ENCODE peak calls at places on chromosomes 12 and 14, in seven cellular contexts. One of them, this sample, is unnamed.

GRCh38 chr12:7588703-7589329 is 76.9 kb downstream of the APOBEC1 start:
- DNase-seq in CD4-positive, alpha-beta T cell: no peak
- DNase-seq in GM23248: peak
- DNase-seq in activated naive CD8-positive, alpha-beta T cell treated with anti-CD3 and anti-CD28 coated beads for 36 hours: peak
- DNase-seq in NCI-H187 treated with DMSO at 0.1 percent for 48 hours: no peak
- DNase-seq in SK-N-SH: peak
- DNase-seq in naive thymus-derived CD8-positive, alpha-beta T cell: peak
- DNase-seq in this sample: peak

GRCh38 chr14:103127861-103128598 is 4.8 kb downstream of the TNFAIP2 start:
- DNase-seq in GM23248: no peak
- DNase-seq in CD4-positive, alpha-beta T cell: no peak
- DNase-seq in activated naive CD8-positive, alpha-beta T cell treated with anti-CD3 and anti-CD28 coated beads for 36 hours: no peak
- DNase-seq in naive thymus-derived CD8-positive, alpha-beta T cell: no peak
- DNase-seq in SK-N-SH: peak
- DNase-seq in NCI-H187 treated with DMSO at 0.1 percent for 48 hours: no peak
- DNase-seq in this sample: no peak

GRCh38 chr12:29333178-29333577 is 47.8 kb downstream of the ERGIC2 start:
- DNase-seq in naive thymus-derived CD8-positive, alpha-beta T cell: no peak
- DNase-seq in SK-N-SH: no peak
- DNase-seq in activated naive CD8-positive, alpha-beta T cell treated with anti-CD3 and anti-CD28 coated beads for 36 hours: no peak
- DNase-seq in NCI-H187 treated with DMSO at 0.1 percent for 48 hours: no peak
- DNase-seq in GM23248: no peak
- DNase-seq in CD4-positive, alpha-beta T cell: no peak
- DNase-seq in this sample: no peak

GRCh38 chr12:72380441-72380840 is 108.3 kb downstream of the TRHDE start:
- DNase-seq in naive thymus-derived CD8-positive, alpha-beta T cell: no peak
- DNase-seq in NCI-H187 treated with DMSO at 0.1 percent for 48 hours: no peak
- DNase-seq in CD4-positive, alpha-beta T cell: no peak
- DNase-seq in activated naive CD8-positive, alpha-beta T cell treated with anti-CD3 and anti-CD28 coated beads for 36 hours: no peak
- DNase-seq in GM23248: no peak
- DNase-seq in SK-N-SH: no peak
- DNase-seq in this sample: no peak

GRCh38 chr14:97443412-97443811 is 646.2 kb downstream of the VRK1 start:
- DNase-seq in NCI-H187 treated with DMSO at 0.1 percent for 48 hours: no peak
- DNase-seq in GM23248: no peak
- DNase-seq in naive thymus-derived CD8-positive, alpha-beta T cell: no peak
- DNase-seq in SK-N-SH: no peak
- DNase-seq in activated naive CD8-positive, alpha-beta T cell treated with anti-CD3 and anti-CD28 coated beads for 36 hours: no peak
- DNase-seq in CD4-positive, alpha-beta T cell: no peak
- DNase-seq in this sample: no peak

GRCh38 chr12:28286352-28286751 is 96.1 kb downstream of the CCDC91 start:
- DNase-seq in activated naive CD8-positive, alpha-beta T cell treated with anti-CD3 and anti-CD28 coated beads for 36 hours: no peak
- DNase-seq in naive thymus-derived CD8-positive, alpha-beta T cell: no peak
- DNase-seq in NCI-H187 treated with DMSO at 0.1 percent for 48 hours: no peak
- DNase-seq in SK-N-SH: no peak
- DNase-seq in CD4-positive, alpha-beta T cell: no peak
- DNase-seq in GM23248: no peak
- DNase-seq in this sample: no peak

GRCh38 chr12:6056406-6057211 is 67.9 kb downstream of the VWF start:
- DNase-seq in SK-N-SH: peak
- DNase-seq in CD4-positive, alpha-beta T cell: peak
- DNase-seq in activated naive CD8-positive, alpha-beta T cell treated with anti-CD3 and anti-CD28 coated beads for 36 hours: peak
- DNase-seq in NCI-H187 treated with DMSO at 0.1 percent for 48 hours: no peak
- DNase-seq in GM23248: no peak
- DNase-seq in naive thymus-derived CD8-positive, alpha-beta T cell: peak
- DNase-seq in this sample: no peak

GRCh38 chr12:3293446-3294161 is 197.4 kb upstream of the PRMT8 start:
- DNase-seq in activated naive CD8-positive, alpha-beta T cell treated with anti-CD3 and anti-CD28 coated beads for 36 hours: no peak
- DNase-seq in SK-N-SH: no peak
- DNase-seq in NCI-H187 treated with DMSO at 0.1 percent for 48 hours: no peak
- DNase-seq in naive thymus-derived CD8-positive, alpha-beta T cell: no peak
- DNase-seq in GM23248: peak
- DNase-seq in CD4-positive, alpha-beta T cell: no peak
- DNase-seq in this sample: no peak

GRCh38 chr12:80862606-80863005 is 75.1 kb downstream of the LIN7A start:
- DNase-seq in activated naive CD8-positive, alpha-beta T cell treated with anti-CD3 and anti-CD28 coated beads for 36 hours: no peak
- DNase-seq in naive thymus-derived CD8-positive, alpha-beta T cell: no peak
- DNase-seq in GM23248: peak
- DNase-seq in NCI-H187 treated with DMSO at 0.1 percent for 48 hours: no peak
- DNase-seq in SK-N-SH: no peak
- DNase-seq in CD4-positive, alpha-beta T cell: no peak
- DNase-seq in this sample: no peak

GRCh38 chr14:92647499-92648279 is 100.7 kb downstream of the LGMN start:
- DNase-seq in SK-N-SH: no peak
- DNase-seq in naive thymus-derived CD8-positive, alpha-beta T cell: no peak
- DNase-seq in activated naive CD8-positive, alpha-beta T cell treated with anti-CD3 and anti-CD28 coated beads for 36 hours: no peak
- DNase-seq in GM23248: peak
- DNase-seq in NCI-H187 treated with DMSO at 0.1 percent for 48 hours: no peak
- DNase-seq in CD4-positive, alpha-beta T cell: no peak
- DNase-seq in this sample: no peak

GRCh38 chr14:72619881-72620280 is 274.0 kb downstream of the DPF3 start:
- DNase-seq in NCI-H187 treated with DMSO at 0.1 percent for 48 hours: no peak
- DNase-seq in GM23248: no peak
- DNase-seq in SK-N-SH: no peak
- DNase-seq in CD4-positive, alpha-beta T cell: no peak
- DNase-seq in activated naive CD8-positive, alpha-beta T cell treated with anti-CD3 and anti-CD28 coated beads for 36 hours: no peak
- DNase-seq in naive thymus-derived CD8-positive, alpha-beta T cell: no peak
- DNase-seq in this sample: no peak

GRCh38 chr14:46377305-46377704 is 274.3 kb downstream of the RPL10L start:
- DNase-seq in GM23248: no peak
- DNase-seq in NCI-H187 treated with DMSO at 0.1 percent for 48 hours: no peak
- DNase-seq in SK-N-SH: no peak
- DNase-seq in naive thymus-derived CD8-positive, alpha-beta T cell: no peak
- DNase-seq in activated naive CD8-positive, alpha-beta T cell treated with anti-CD3 and anti-CD28 coated beads for 36 hours: no peak
- DNase-seq in CD4-positive, alpha-beta T cell: no peak
- DNase-seq in this sample: no peak

GRCh38 chr12:57016348-57016747 is at the start of gene TAC3:
- DNase-seq in SK-N-SH: peak
- DNase-seq in GM23248: no peak
- DNase-seq in activated naive CD8-positive, alpha-beta T cell treated with anti-CD3 and anti-CD28 coated beads for 36 hours: no peak
- DNase-seq in naive thymus-derived CD8-positive, alpha-beta T cell: no peak
- DNase-seq in CD4-positive, alpha-beta T cell: no peak
- DNase-seq in NCI-H187 treated with DMSO at 0.1 percent for 48 hours: no peak
- DNase-seq in this sample: no peak

GRCh38 chr14:82500222-82500621 is 966.6 kb upstream of the SEL1L start:
- DNase-seq in naive thymus-derived CD8-positive, alpha-beta T cell: no peak
- DNase-seq in NCI-H187 treated with DMSO at 0.1 percent for 48 hours: no peak
- DNase-seq in GM23248: no peak
- DNase-seq in activated naive CD8-positive, alpha-beta T cell treated with anti-CD3 and anti-CD28 coated beads for 36 hours: no peak
- DNase-seq in SK-N-SH: no peak
- DNase-seq in CD4-positive, alpha-beta T cell: no peak
- DNase-seq in this sample: no peak

GRCh38 chr14:105337966-105338365 is 23.4 kb downstream of the PACS2 start:
- DNase-seq in CD4-positive, alpha-beta T cell: no peak
- DNase-seq in GM23248: no peak
- DNase-seq in activated naive CD8-positive, alpha-beta T cell treated with anti-CD3 and anti-CD28 coated beads for 36 hours: no peak
- DNase-seq in NCI-H187 treated with DMSO at 0.1 percent for 48 hours: no peak
- DNase-seq in naive thymus-derived CD8-positive, alpha-beta T cell: no peak
- DNase-seq in SK-N-SH: no peak
- DNase-seq in this sample: peak

GRCh38 chr14:101726295-101726953 is 35.1 kb upstream of the PPP2R5C start:
- DNase-seq in GM23248: no peak
- DNase-seq in naive thymus-derived CD8-positive, alpha-beta T cell: no peak
- DNase-seq in NCI-H187 treated with DMSO at 0.1 percent for 48 hours: no peak
- DNase-seq in activated naive CD8-positive, alpha-beta T cell treated with anti-CD3 and anti-CD28 coated beads for 36 hours: no peak
- DNase-seq in SK-N-SH: no peak
- DNase-seq in CD4-positive, alpha-beta T cell: no peak
- DNase-seq in this sample: no peak

GRCh38 chr14:94471045-94471444 is 5.0 kb downstream of the SERPINA9 start:
- DNase-seq in NCI-H187 treated with DMSO at 0.1 percent for 48 hours: no peak
- DNase-seq in CD4-positive, alpha-beta T cell: no peak
- DNase-seq in SK-N-SH: no peak
- DNase-seq in naive thymus-derived CD8-positive, alpha-beta T cell: no peak
- DNase-seq in GM23248: no peak
- DNase-seq in activated naive CD8-positive, alpha-beta T cell treated with anti-CD3 and anti-CD28 coated beads for 36 hours: no peak
- DNase-seq in this sample: no peak

GRCh38 chr14:69519253-69519661 is 34.7 kb downstream of the PLEKHD1 start:
- DNase-seq in SK-N-SH: no peak
- DNase-seq in naive thymus-derived CD8-positive, alpha-beta T cell: no peak
- DNase-seq in activated naive CD8-positive, alpha-beta T cell treated with anti-CD3 and anti-CD28 coated beads for 36 hours: no peak
- DNase-seq in GM23248: no peak
- DNase-seq in CD4-positive, alpha-beta T cell: no peak
- DNase-seq in NCI-H187 treated with DMSO at 0.1 percent for 48 hours: peak
- DNase-seq in this sample: no peak

GRCh38 chr14:73833530-73834257 is 17.9 kb upstream of the PTGR2 start:
- DNase-seq in activated naive CD8-positive, alpha-beta T cell treated with anti-CD3 and anti-CD28 coated beads for 36 hours: no peak
- DNase-seq in naive thymus-derived CD8-positive, alpha-beta T cell: no peak
- DNase-seq in SK-N-SH: no peak
- DNase-seq in NCI-H187 treated with DMSO at 0.1 percent for 48 hours: no peak
- DNase-seq in CD4-positive, alpha-beta T cell: no peak
- DNase-seq in GM23248: peak
- DNase-seq in this sample: no peak

GRCh38 chr12:122834229-122834920 is 882 bp upstream of the HIP1R start:
- DNase-seq in naive thymus-derived CD8-positive, alpha-beta T cell: peak
- DNase-seq in activated naive CD8-positive, alpha-beta T cell treated with anti-CD3 and anti-CD28 coated beads for 36 hours: no peak
- DNase-seq in GM23248: peak
- DNase-seq in CD4-positive, alpha-beta T cell: no peak
- DNase-seq in SK-N-SH: peak
- DNase-seq in NCI-H187 treated with DMSO at 0.1 percent for 48 hours: no peak
- DNase-seq in this sample: peak

GRCh38 chr14:21940887-21941855 is 267.6 kb upstream of the OR4E1 start:
- DNase-seq in GM23248: peak
- DNase-seq in activated naive CD8-positive, alpha-beta T cell treated with anti-CD3 and anti-CD28 coated beads for 36 hours: peak
- DNase-seq in CD4-positive, alpha-beta T cell: peak
- DNase-seq in naive thymus-derived CD8-positive, alpha-beta T cell: peak
- DNase-seq in SK-N-SH: peak
- DNase-seq in NCI-H187 treated with DMSO at 0.1 percent for 48 hours: no peak
- DNase-seq in this sample: peak

GRCh38 chr12:116864371-116865160 is 16.7 kb downstream of the HRK start:
- DNase-seq in NCI-H187 treated with DMSO at 0.1 percent for 48 hours: no peak
- DNase-seq in CD4-positive, alpha-beta T cell: no peak
- DNase-seq in activated naive CD8-positive, alpha-beta T cell treated with anti-CD3 and anti-CD28 coated beads for 36 hours: no peak
- DNase-seq in SK-N-SH: no peak
- DNase-seq in GM23248: peak
- DNase-seq in naive thymus-derived CD8-positive, alpha-beta T cell: no peak
- DNase-seq in this sample: no peak

GRCh38 chr12:15806826-15807225 is 17.6 kb upstream of the EPS8 start:
- DNase-seq in activated naive CD8-positive, alpha-beta T cell treated with anti-CD3 and anti-CD28 coated beads for 36 hours: no peak
- DNase-seq in SK-N-SH: peak
- DNase-seq in GM23248: no peak
- DNase-seq in CD4-positive, alpha-beta T cell: no peak
- DNase-seq in naive thymus-derived CD8-positive, alpha-beta T cell: no peak
- DNase-seq in NCI-H187 treated with DMSO at 0.1 percent for 48 hours: no peak
- DNase-seq in this sample: no peak

GRCh38 chr12:103561174-103561573 is 25.9 kb upstream of the STAB2 start:
- DNase-seq in GM23248: peak
- DNase-seq in SK-N-SH: no peak
- DNase-seq in CD4-positive, alpha-beta T cell: no peak
- DNase-seq in activated naive CD8-positive, alpha-beta T cell treated with anti-CD3 and anti-CD28 coated beads for 36 hours: no peak
- DNase-seq in naive thymus-derived CD8-positive, alpha-beta T cell: no peak
- DNase-seq in NCI-H187 treated with DMSO at 0.1 percent for 48 hours: no peak
- DNase-seq in this sample: no peak

GRCh38 chr12:40616383-40616900 is 75.8 kb upstream of the CNTN1 start:
- DNase-seq in SK-N-SH: peak
- DNase-seq in GM23248: no peak
- DNase-seq in CD4-positive, alpha-beta T cell: no peak
- DNase-seq in naive thymus-derived CD8-positive, alpha-beta T cell: no peak
- DNase-seq in NCI-H187 treated with DMSO at 0.1 percent for 48 hours: no peak
- DNase-seq in activated naive CD8-positive, alpha-beta T cell treated with anti-CD3 and anti-CD28 coated beads for 36 hours: no peak
- DNase-seq in this sample: no peak

GRCh38 chr12:6026998-6027397 is 81.9 kb upstream of the ANO2 start:
- DNase-seq in activated naive CD8-positive, alpha-beta T cell treated with anti-CD3 and anti-CD28 coated beads for 36 hours: no peak
- DNase-seq in SK-N-SH: no peak
- DNase-seq in NCI-H187 treated with DMSO at 0.1 percent for 48 hours: no peak
- DNase-seq in CD4-positive, alpha-beta T cell: no peak
- DNase-seq in GM23248: no peak
- DNase-seq in naive thymus-derived CD8-positive, alpha-beta T cell: no peak
- DNase-seq in this sample: no peak

GRCh38 chr14:93395227-93395626 is 35.5 kb upstream of the UNC79 start:
- DNase-seq in CD4-positive, alpha-beta T cell: no peak
- DNase-seq in GM23248: no peak
- DNase-seq in SK-N-SH: no peak
- DNase-seq in activated naive CD8-positive, alpha-beta T cell treated with anti-CD3 and anti-CD28 coated beads for 36 hours: no peak
- DNase-seq in naive thymus-derived CD8-positive, alpha-beta T cell: no peak
- DNase-seq in NCI-H187 treated with DMSO at 0.1 percent for 48 hours: no peak
- DNase-seq in this sample: no peak

GRCh38 chr12:100251917-100252316 is 15.0 kb downstream of the DEPDC4 start:
- DNase-seq in SK-N-SH: no peak
- DNase-seq in NCI-H187 treated with DMSO at 0.1 percent for 48 hours: no peak
- DNase-seq in GM23248: no peak
- DNase-seq in activated naive CD8-positive, alpha-beta T cell treated with anti-CD3 and anti-CD28 coated beads for 36 hours: no peak
- DNase-seq in CD4-positive, alpha-beta T cell: no peak
- DNase-seq in naive thymus-derived CD8-positive, alpha-beta T cell: no peak
- DNase-seq in this sample: no peak

GRCh38 chr14:37143500-37143874 is 28.9 kb downstream of the SLC25A21 start:
- DNase-seq in SK-N-SH: no peak
- DNase-seq in activated naive CD8-positive, alpha-beta T cell treated with anti-CD3 and anti-CD28 coated beads for 36 hours: no peak
- DNase-seq in naive thymus-derived CD8-positive, alpha-beta T cell: no peak
- DNase-seq in CD4-positive, alpha-beta T cell: no peak
- DNase-seq in GM23248: no peak
- DNase-seq in NCI-H187 treated with DMSO at 0.1 percent for 48 hours: no peak
- DNase-seq in this sample: no peak

GRCh38 chr12:7460375-7461259 is 16.7 kb upstream of the CD163L1 start:
- DNase-seq in NCI-H187 treated with DMSO at 0.1 percent for 48 hours: no peak
- DNase-seq in naive thymus-derived CD8-positive, alpha-beta T cell: peak
- DNase-seq in SK-N-SH: peak
- DNase-seq in GM23248: peak
- DNase-seq in activated naive CD8-positive, alpha-beta T cell treated with anti-CD3 and anti-CD28 coated beads for 36 hours: peak
- DNase-seq in CD4-positive, alpha-beta T cell: peak
- DNase-seq in this sample: peak

GRCh38 chr14:100988956-100989355 is 85.4 kb upstream of the RTL1 start:
- DNase-seq in naive thymus-derived CD8-positive, alpha-beta T cell: no peak
- DNase-seq in activated naive CD8-positive, alpha-beta T cell treated with anti-CD3 and anti-CD28 coated beads for 36 hours: no peak
- DNase-seq in SK-N-SH: no peak
- DNase-seq in NCI-H187 treated with DMSO at 0.1 percent for 48 hours: no peak
- DNase-seq in CD4-positive, alpha-beta T cell: no peak
- DNase-seq in GM23248: no peak
- DNase-seq in this sample: no peak

GRCh38 chr14:102486513-102487203 is 22.9 kb downstream of the ANKRD9 start:
- DNase-seq in naive thymus-derived CD8-positive, alpha-beta T cell: no peak
- DNase-seq in activated naive CD8-positive, alpha-beta T cell treated with anti-CD3 and anti-CD28 coated beads for 36 hours: no peak
- DNase-seq in SK-N-SH: no peak
- DNase-seq in NCI-H187 treated with DMSO at 0.1 percent for 48 hours: no peak
- DNase-seq in GM23248: no peak
- DNase-seq in CD4-positive, alpha-beta T cell: no peak
- DNase-seq in this sample: no peak

GRCh38 chr12:93790472-93791152 is 113.4 kb downstream of the CRADD start:
- DNase-seq in SK-N-SH: no peak
- DNase-seq in NCI-H187 treated with DMSO at 0.1 percent for 48 hours: no peak
- DNase-seq in GM23248: peak
- DNase-seq in CD4-positive, alpha-beta T cell: no peak
- DNase-seq in activated naive CD8-positive, alpha-beta T cell treated with anti-CD3 and anti-CD28 coated beads for 36 hours: no peak
- DNase-seq in naive thymus-derived CD8-positive, alpha-beta T cell: no peak
- DNase-seq in this sample: no peak

GRCh38 chr12:95859344-95859816 is 628 bp downstream of the SNRPF start:
- DNase-seq in naive thymus-derived CD8-positive, alpha-beta T cell: no peak
- DNase-seq in activated naive CD8-positive, alpha-beta T cell treated with anti-CD3 and anti-CD28 coated beads for 36 hours: peak
- DNase-seq in CD4-positive, alpha-beta T cell: no peak
- DNase-seq in GM23248: peak
- DNase-seq in NCI-H187 treated with DMSO at 0.1 percent for 48 hours: no peak
- DNase-seq in SK-N-SH: peak
- DNase-seq in this sample: peak

GRCh38 chr12:103742349-103742784 is 98.7 kb downstream of the NT5DC3 start:
- DNase-seq in GM23248: peak
- DNase-seq in SK-N-SH: peak
- DNase-seq in activated naive CD8-positive, alpha-beta T cell treated with anti-CD3 and anti-CD28 coated beads for 36 hours: no peak
- DNase-seq in NCI-H187 treated with DMSO at 0.1 percent for 48 hours: peak
- DNase-seq in naive thymus-derived CD8-positive, alpha-beta T cell: no peak
- DNase-seq in CD4-positive, alpha-beta T cell: no peak
- DNase-seq in this sample: no peak

GRCh38 chr12:6938353-6939186 is 5.0 kb upstream of the RNU7-1 start:
- DNase-seq in CD4-positive, alpha-beta T cell: no peak
- DNase-seq in SK-N-SH: peak
- DNase-seq in NCI-H187 treated with DMSO at 0.1 percent for 48 hours: no peak
- DNase-seq in GM23248: no peak
- DNase-seq in activated naive CD8-positive, alpha-beta T cell treated with anti-CD3 and anti-CD28 coated beads for 36 hours: no peak
- DNase-seq in naive thymus-derived CD8-positive, alpha-beta T cell: no peak
- DNase-seq in this sample: no peak

GRCh38 chr12:126772171-126772864 is 1494.7 kb upstream of the TMEM132C start:
- DNase-seq in GM23248: peak
- DNase-seq in naive thymus-derived CD8-positive, alpha-beta T cell: no peak
- DNase-seq in SK-N-SH: no peak
- DNase-seq in NCI-H187 treated with DMSO at 0.1 percent for 48 hours: no peak
- DNase-seq in activated naive CD8-positive, alpha-beta T cell treated with anti-CD3 and anti-CD28 coated beads for 36 hours: peak
- DNase-seq in CD4-positive, alpha-beta T cell: peak
- DNase-seq in this sample: peak

GRCh38 chr12:96587691-96588090 is 98.3 kb downstream of the CFAP54 start:
- DNase-seq in NCI-H187 treated with DMSO at 0.1 percent for 48 hours: no peak
- DNase-seq in naive thymus-derived CD8-positive, alpha-beta T cell: no peak
- DNase-seq in SK-N-SH: no peak
- DNase-seq in GM23248: peak
- DNase-seq in activated naive CD8-positive, alpha-beta T cell treated with anti-CD3 and anti-CD28 coated beads for 36 hours: no peak
- DNase-seq in CD4-positive, alpha-beta T cell: no peak
- DNase-seq in this sample: no peak